ENCODE peak calls at places on chromosome 3, in six cellular contexts. V is RPMI7951; B is stimulated activated CD8-positive, alpha-beta memory T cell treated with anti-CD3 and anti-CD28 coated beads, Interleukin-15, amount 100 ng/mL, for 24 hours; O is cardiac muscle cell; W is NCI-H2029; L is iris pigment epithelial cell. I is an unnamed sample.

GRCh38 chr3:172601066-172601832 is 78.0 kb upstream of the TNFSF10 start:
- DNase-seq in V (no peak), B (no peak), O (no peak), W (no peak), L (no peak), I (no peak)

GRCh38 chr3:66402596-66403267 is 98.1 kb downstream of the LRIG1 start:
- DNase-seq in V (no peak), B (no peak), O (no peak), W (no peak), L (peak; percentile 39), I (no peak)

GRCh38 chr3:182124187-182124586 is 412.5 kb downstream of the SOX2 start:
- DNase-seq in V (no peak), B (no peak), O (no peak), W (no peak), L (no peak), I (no peak)

GRCh38 chr3:58463181-58463941 is 28.5 kb upstream of the KCTD6 start:
- DNase-seq in V (peak; percentile 87), B (peak; percentile 43), O (peak; percentile 85), W (no peak), L (peak; percentile 89), I (peak; percentile 36)

GRCh38 chr3:174002543-174002942 is 605.0 kb downstream of the NLGN1 start:
- DNase-seq in V (no peak), B (no peak), O (peak; percentile 1), W (no peak), L (no peak), I (no peak)

GRCh38 chr3:194999491-194999890 is 271.5 kb downstream of the XXYLT1 start:
- DNase-seq in V (no peak), B (no peak), O (no peak), W (no peak), L (no peak), I (no peak)

GRCh38 chr3:15795563-15796308 is 2.0 kb downstream of the ANKRD28 start:
- DNase-seq in V (peak; percentile 70), B (no peak), O (peak; percentile 83), W (no peak), L (peak; percentile 79), I (no peak)

GRCh38 chr3:32963871-32964270 is 12.4 kb downstream of the CCR4 start:
- DNase-seq in V (no peak), B (no peak), O (no peak), W (no peak), L (no peak), I (no peak)